ENCODE peak calls at places on chromosomes 1 and 21, in four cellular contexts. Z, H, T and L are unnamed samples.

GRCh38 chr1:210344706-210345105 is 16.0 kb downstream of the HHAT start:
- DNase-seq in Z (no peak), H (no peak), T (no peak), L (no peak)

GRCh38 chr1:75992312-75992711 is 60.1 kb upstream of the ASB17 start:
- DNase-seq in Z (no peak), H (no peak), T (no peak), L (no peak)

GRCh38 chr1:197041486-197042353 is 25.3 kb downstream of the F13B start:
- DNase-seq in Z (no peak), H (no peak), T (no peak), L (no peak)

GRCh38 chr1:145857170-145857569 is 1.7 kb downstream of the PIAS3 start:
- DNase-seq in Z (no peak), H (no peak), T (no peak), L (no peak)

GRCh38 chr1:153094426-153094825 is at the start of gene SPRR2E:
- DNase-seq in Z (no peak), H (no peak), T (no peak), L (no peak)

GRCh38 chr1:115874497-115874896 is 33.6 kb upstream of the NHLH2 start:
- DNase-seq in Z (no peak), H (no peak), T (no peak), L (no peak)

GRCh38 chr1:188043536-188044245 is 1214.9 kb downstream of the PLA2G4A start:
- DNase-seq in Z (no peak), H (no peak), T (no peak), L (no peak)

GRCh38 chr1:20076695-20077461 is 6.9 kb downstream of the PLA2G5 start:
- DNase-seq in Z (no peak), H (no peak), T (no peak), L (no peak)

GRCh38 chr21:42102946-42103345 is 31.8 kb downstream of the UMODL1 start:
- DNase-seq in Z (no peak), H (no peak), T (no peak), L (no peak)

GRCh38 chr1:35876988-35877387 is 6.0 kb upstream of the AGO1 start:
- DNase-seq in Z (no peak), H (no peak), T (no peak), L (no peak)

GRCh38 chr1:8384577-8384976 is 66.7 kb downstream of the SLC45A1 start:
- DNase-seq in Z (peak; percentile 67), H (no peak), T (no peak), L (no peak)

GRCh38 chr1:14095001-14095400 is 395.0 kb downstream of the PRDM2 start:
- DNase-seq in Z (no peak), H (no peak), T (no peak), L (no peak)

GRCh38 chr1:48931571-48932251 is 155.0 kb upstream of the BEND5 start:
- DNase-seq in Z (no peak), H (no peak), T (no peak), L (no peak)

GRCh38 chr1:197944485-197944884 is 27.3 kb downstream of the LHX9 start:
- DNase-seq in Z (no peak), H (no peak), T (no peak), L (no peak)

GRCh38 chr1:214637722-214638473 is 34.9 kb downstream of the CENPF start:
- DNase-seq in Z (no peak), H (no peak), T (no peak), L (no peak)

GRCh38 chr1:212488436-212489283 is 55.9 kb downstream of the NENF start:
- DNase-seq in Z (peak; percentile 41), H (peak; percentile 91), T (no peak), L (peak; percentile 62)

GRCh38 chr1:170871868-170872267 is 63.5 kb upstream of the MROH9 start:
- DNase-seq in Z (no peak), H (no peak), T (no peak), L (no peak)

GRCh38 chr1:232600430-232601258 is 29.3 kb downstream of the SIPA1L2 start:
- DNase-seq in Z (no peak), H (no peak), T (no peak), L (no peak)

GRCh38 chr1:6834366-6834765 is 49.1 kb downstream of the CAMTA1 start:
- DNase-seq in Z (no peak), H (no peak), T (no peak), L (no peak)

GRCh38 chr1:101440484-101440883 is 203.7 kb downstream of the S1PR1 start:
- DNase-seq in Z (no peak), H (no peak), T (no peak), L (no peak)